ENCODE peak calls at places on chromosomes 2 and 18, in nine cellular contexts. L, W, Q, C, M, K, S, P and I are unnamed samples.

GRCh38 chr2:207616185-207616584 is 9.0 kb downstream of the METTL21A start:
- DNase-seq in L (no peak), W (no peak), Q (no peak), C (no peak), M (no peak), K (no peak), S (no peak), P (no peak), I (no peak)

GRCh38 chr2:10538224-10538894 is 90.2 kb upstream of the ODC1 start:
- DNase-seq in L (peak), W (no peak), Q (no peak), C (no peak), M (no peak), K (no peak), S (no peak), P (no peak), I (peak)

GRCh38 chr2:235834781-235835180 is 333.4 kb downstream of the GBX2 start:
- DNase-seq in L (no peak), W (no peak), Q (no peak), C (no peak), M (no peak), K (no peak), S (no peak), P (no peak), I (no peak)

GRCh38 chr2:18934886-18935285 is 345.5 kb upstream of the NT5C1B start:
- DNase-seq in L (no peak), W (no peak), Q (no peak), C (no peak), M (no peak), K (no peak), S (no peak), P (no peak), I (no peak)

GRCh38 chr2:123303735-123304134 is 721.4 kb upstream of the CNTNAP5 start:
- DNase-seq in L (no peak), W (no peak), Q (no peak), C (no peak), M (no peak), K (no peak), S (no peak), P (no peak), I (no peak)

GRCh38 chr2:161283926-161284325 is 24.3 kb upstream of the PSMD14 start:
- DNase-seq in L (no peak), W (no peak), Q (no peak), C (no peak), M (no peak), K (no peak), S (no peak), P (no peak), I (no peak)

GRCh38 chr2:72034353-72035095 is 113.1 kb downstream of the CYP26B1 start:
- DNase-seq in L (no peak), W (no peak), Q (no peak), C (peak), M (no peak), K (no peak), S (no peak), P (no peak), I (no peak)

GRCh38 chr2:85439986-85440385 is 21.5 kb downstream of the SH2D6 start:
- DNase-seq in L (no peak), W (no peak), Q (no peak), C (peak), M (peak), K (no peak), S (no peak), P (no peak), I (no peak)

GRCh38 chr18:56221195-56222065 is 417.0 kb downstream of the TXNL1 start:
- DNase-seq in L (no peak), W (no peak), Q (no peak), C (no peak), M (no peak), K (no peak), S (peak), P (no peak), I (no peak)

GRCh38 chr2:217162533-217162932 is 302.7 kb upstream of the TNP1 start:
- DNase-seq in L (peak), W (no peak), Q (peak), C (no peak), M (peak), K (peak), S (no peak), P (no peak), I (no peak)

GRCh38 chr2:231924889-231925275 is 1.3 kb downstream of the NPPC start:
- DNase-seq in L (no peak), W (no peak), Q (no peak), C (no peak), M (no peak), K (no peak), S (no peak), P (no peak), I (no peak)

GRCh38 chr18:22822841-22823508 is 110.2 kb upstream of the RBBP8 start:
- DNase-seq in L (peak), W (no peak), Q (no peak), C (no peak), M (no peak), K (no peak), S (no peak), P (no peak), I (no peak)

GRCh38 chr2:192307530-192307929 is 112.8 kb upstream of the TMEFF2 start:
- DNase-seq in L (no peak), W (no peak), Q (no peak), C (no peak), M (no peak), K (no peak), S (no peak), P (no peak), I (no peak)

GRCh38 chr2:159194241-159194640 is 92.3 kb downstream of the WDSUB1 start:
- DNase-seq in L (no peak), W (no peak), Q (no peak), C (no peak), M (no peak), K (no peak), S (no peak), P (no peak), I (no peak)

GRCh38 chr2:73896362-73897239 is 3.8 kb downstream of the ACTG2 start:
- DNase-seq in L (peak), W (no peak), Q (peak), C (no peak), M (peak), K (peak), S (no peak), P (peak), I (no peak)

GRCh38 chr2:147862859-147863516 is 18.2 kb downstream of the ACVR2A start:
- DNase-seq in L (no peak), W (no peak), Q (no peak), C (no peak), M (no peak), K (no peak), S (no peak), P (no peak), I (no peak)

GRCh38 chr2:69162121-69162520 is 149.1 kb downstream of the ANTXR1 start:
- DNase-seq in L (no peak), W (no peak), Q (no peak), C (no peak), M (no peak), K (no peak), S (no peak), P (no peak), I (no peak)

GRCh38 chr2:218263817-218264611 is 3.2 kb downstream of the GPBAR1 start:
- DNase-seq in L (peak), W (no peak), Q (no peak), C (no peak), M (no peak), K (no peak), S (no peak), P (no peak), I (no peak)

GRCh38 chr2:196426122-196426521 is 213.4 kb upstream of the CCDC150 start:
- DNase-seq in L (no peak), W (no peak), Q (no peak), C (no peak), M (no peak), K (no peak), S (no peak), P (no peak), I (no peak)

GRCh38 chr2:17539993-17540812 is at the start of gene VSNL1:
- DNase-seq in L (no peak), W (no peak), Q (no peak), C (peak), M (no peak), K (peak), S (peak), P (no peak), I (no peak)

GRCh38 chr18:12076424-12077140 is 17.1 kb upstream of the ANKRD62 start:
- DNase-seq in L (no peak), W (no peak), Q (no peak), C (peak), M (no peak), K (peak), S (no peak), P (no peak), I (no peak)

GRCh38 chr18:74489631-74490030 is 6.5 kb upstream of the CNDP2 start:
- DNase-seq in L (no peak), W (no peak), Q (no peak), C (no peak), M (no peak), K (no peak), S (no peak), P (no peak), I (no peak)

GRCh38 chr18:59446012-59446411 is 86.9 kb upstream of the LMAN1 start:
- DNase-seq in L (no peak), W (no peak), Q (no peak), C (no peak), M (no peak), K (peak), S (no peak), P (no peak), I (no peak)

GRCh38 chr2:201308914-201309313 is 48.2 kb downstream of the FLACC1 start:
- DNase-seq in L (no peak), W (no peak), Q (no peak), C (no peak), M (no peak), K (no peak), S (no peak), P (no peak), I (no peak)

GRCh38 chr2:10412380-10412779 is 35.7 kb downstream of the ODC1 start:
- DNase-seq in L (peak), W (no peak), Q (peak), C (no peak), M (peak), K (no peak), S (no peak), P (no peak), I (no peak)

GRCh38 chr2:67209107-67209506 is 188.0 kb upstream of the ETAA1 start:
- DNase-seq in L (no peak), W (no peak), Q (no peak), C (no peak), M (no peak), K (no peak), S (no peak), P (no peak), I (no peak)

GRCh38 chr2:34547900-34548299 is 948.8 kb upstream of the FAM98A start:
- DNase-seq in L (no peak), W (no peak), Q (no peak), C (no peak), M (no peak), K (no peak), S (no peak), P (no peak), I (no peak)

GRCh38 chr2:144389151-144389929 is 130.6 kb downstream of the ZEB2 start:
- DNase-seq in L (no peak), W (no peak), Q (no peak), C (peak), M (no peak), K (no peak), S (peak), P (no peak), I (no peak)

GRCh38 chr2:8454797-8455196 is 227.1 kb upstream of the ID2 start:
- DNase-seq in L (peak), W (no peak), Q (no peak), C (no peak), M (no peak), K (no peak), S (no peak), P (no peak), I (no peak)

GRCh38 chr2:143333847-143334246 is 204.6 kb downstream of the ARHGAP15 start:
- DNase-seq in L (no peak), W (no peak), Q (no peak), C (no peak), M (no peak), K (no peak), S (no peak), P (no peak), I (no peak)

GRCh38 chr2:1663621-1664020 is 80.7 kb downstream of the PXDN start:
- DNase-seq in L (no peak), W (no peak), Q (no peak), C (no peak), M (no peak), K (no peak), S (no peak), P (no peak), I (no peak)